ENCODE peak calls at places on chromosome 14, in four cellular contexts. H, F, N and C are unnamed samples.

GRCh38 chr14:95597784-95598204 is 62.9 kb downstream of the GLRX5 start:
- DNase-seq in F (no peak), H (peak; percentile 19), N (no peak), C (peak; percentile 72)

GRCh38 chr14:37583358-37584210 is 11.5 kb downstream of the FOXA1 start:
- DNase-seq in F (no peak), N (no peak), H (no peak), C (no peak)

GRCh38 chr14:102215071-102215470 is 75.4 kb downstream of the WDR20 start:
- DNase-seq in F (no peak), H (peak; percentile 65), N (peak; percentile 78), C (peak; percentile 85)

GRCh38 chr14:65238456-65238855 is 136.1 kb upstream of the MAX start:
- DNase-seq in F (no peak), H (peak; percentile 94), N (peak; percentile 80), C (peak; percentile 95)

GRCh38 chr14:40476005-40476404 is 1043.8 kb upstream of the FBXO33 start:
- DNase-seq in H (no peak), F (no peak), N (no peak), C (no peak)

GRCh38 chr14:84087986-84088531 is 1441.9 kb upstream of the FLRT2 start:
- DNase-seq in H (no peak), F (no peak), N (peak; percentile 83), C (peak; percentile 30)

GRCh38 chr14:65170318-65170717 is 68.0 kb upstream of the MAX start:
- DNase-seq in N (no peak), F (no peak), H (no peak), C (no peak)

GRCh38 chr14:101400815-101401214 is 160.5 kb upstream of the DIO3 start:
- DNase-seq in H (peak; percentile 8), N (no peak), F (no peak), C (peak; percentile 25)

GRCh38 chr14:39015360-39015961 is 87.6 kb downstream of the SEC23A start:
- DNase-seq in F (no peak), H (peak; percentile 71), N (peak; percentile 58), C (peak; percentile 66)

GRCh38 chr14:31489680-31490079 is 1.8 kb upstream of the GPR33 start:
- DNase-seq in F (no peak), N (no peak), H (no peak), C (no peak)

GRCh38 chr14:54567634-54568561 is 970 bp downstream of the SAMD4A start:
- DNase-seq in F (peak; percentile 65), N (peak; percentile 55), H (peak; percentile 58), C (peak; percentile 44)

GRCh38 chr14:100294213-100294962 is 11.9 kb downstream of the SLC25A29 start:
- DNase-seq in F (peak; percentile 76), N (no peak), H (peak; percentile 34), C (peak; percentile 36)

GRCh38 chr14:31057701-31058364 is 31.7 kb upstream of the STRN3 start:
- DNase-seq in H (no peak), N (no peak), F (no peak), C (no peak)

GRCh38 chr14:67459336-67459735 is 29.2 kb downstream of the TMEM229B start:
- DNase-seq in F (no peak), N (no peak), H (no peak), C (no peak)

GRCh38 chr14:61841145-61841544 is 78.9 kb downstream of the SNAPC1 start:
- DNase-seq in F (no peak), N (peak; percentile 12), H (peak; percentile 40), C (peak; percentile 17)

GRCh38 chr14:102799684-102800562 is 22.7 kb downstream of the TRAF3 start:
- DNase-seq in H (peak; percentile 59), F (no peak), N (peak; percentile 88), C (peak; percentile 83)

GRCh38 chr14:101521978-101522377 is 39.3 kb upstream of the DIO3 start:
- DNase-seq in H (no peak), N (no peak), F (no peak), C (no peak)

GRCh38 chr14:41393512-41393911 is 213.2 kb upstream of the LRFN5 start:
- DNase-seq in H (no peak), F (no peak), N (no peak), C (no peak)

GRCh38 chr14:94392510-94392935 is 4.1 kb upstream of the SERPINA1 start:
- DNase-seq in F (no peak), H (peak; percentile 75), N (peak; percentile 17), C (peak; percentile 76)

GRCh38 chr14:64061706-64062105 is 208.9 kb downstream of the SYNE2 start:
- DNase-seq in H (no peak), N (no peak), F (no peak), C (no peak)

GRCh38 chr14:93207468-93208308 is 632 bp downstream of the UBR7 start:
- DNase-seq in N (peak; percentile 66), H (peak; percentile 61), F (no peak), C (peak; percentile 69)

GRCh38 chr14:20118795-20119194 is 8.3 kb downstream of the OR4K17 start:
- DNase-seq in H (peak; percentile 0), N (no peak), F (no peak), C (no peak)

GRCh38 chr14:100292776-100293461 is 13.3 kb downstream of the SLC25A29 start:
- DNase-seq in H (no peak), N (no peak), F (no peak), C (no peak)

GRCh38 chr14:91244501-91244901 is at the start of gene GPR68:
- DNase-seq in N (peak; percentile 74), H (peak; percentile 50), F (no peak), C (peak; percentile 66)

GRCh38 chr14:33847066-33847465 is 103.8 kb downstream of the EGLN3 start:
- DNase-seq in F (no peak), H (no peak), N (peak; percentile 17), C (no peak)

GRCh38 chr14:34911209-34912150 is 36.3 kb upstream of the BAZ1A start:
- DNase-seq in F (no peak), N (peak; percentile 43), H (peak; percentile 75), C (peak; percentile 45)

GRCh38 chr14:92560106-92560865 is 46.7 kb downstream of the RIN3 start:
- DNase-seq in F (no peak), N (no peak), H (no peak), C (no peak)

GRCh38 chr14:103871596-103872480 is 24.5 kb upstream of the PPP1R13B start:
- DNase-seq in H (no peak), F (peak; percentile 76), N (no peak), C (no peak)

GRCh38 chr14:81234268-81234667 is 13.5 kb upstream of the GTF2A1 start:
- DNase-seq in F (no peak), N (no peak), H (peak; percentile 25), C (no peak)

GRCh38 chr14:93941293-93941910 is 14.3 kb downstream of the FAM181A start:
- DNase-seq in F (no peak), H (peak; percentile 64), N (peak; percentile 85), C (peak; percentile 21)

GRCh38 chr14:52797653-52798052 is 6.2 kb upstream of the GNPNAT1 start:
- DNase-seq in N (no peak), F (no peak), H (no peak), C (no peak)

GRCh38 chr14:61176686-61177085 is 104.5 kb downstream of the TMEM30B start:
- DNase-seq in N (no peak), F (no peak), H (peak; percentile 15), C (no peak)

GRCh38 chr14:49766839-49767238 is 1.1 kb upstream of the KLHDC2 start:
- DNase-seq in H (no peak), F (no peak), N (no peak), C (no peak)

GRCh38 chr14:49768301-49769121 is 558 bp downstream of the KLHDC2 start:
- DNase-seq in N (peak; percentile 54), H (peak; percentile 73), F (peak; percentile 73), C (peak; percentile 82)

GRCh38 chr14:49769581-49770211 is 1.7 kb downstream of the KLHDC2 start:
- DNase-seq in H (no peak), N (no peak), F (no peak), C (no peak)

GRCh38 chr14:49769171-49769570 is 1.2 kb downstream of the KLHDC2 start:
- DNase-seq in N (peak; percentile 60), H (peak; percentile 70), F (no peak), C (peak; percentile 62)

GRCh38 chr14:49767473-49768300 is at the start of gene KLHDC2:
- DNase-seq in N (peak; percentile 93), F (peak; percentile 93), H (peak; percentile 88), C (peak; percentile 79)
- TF ChIP-seq CTCF in N (peak; percentile 8), F (peak; percentile 2), H (no peak), C (no peak)

DNA sequence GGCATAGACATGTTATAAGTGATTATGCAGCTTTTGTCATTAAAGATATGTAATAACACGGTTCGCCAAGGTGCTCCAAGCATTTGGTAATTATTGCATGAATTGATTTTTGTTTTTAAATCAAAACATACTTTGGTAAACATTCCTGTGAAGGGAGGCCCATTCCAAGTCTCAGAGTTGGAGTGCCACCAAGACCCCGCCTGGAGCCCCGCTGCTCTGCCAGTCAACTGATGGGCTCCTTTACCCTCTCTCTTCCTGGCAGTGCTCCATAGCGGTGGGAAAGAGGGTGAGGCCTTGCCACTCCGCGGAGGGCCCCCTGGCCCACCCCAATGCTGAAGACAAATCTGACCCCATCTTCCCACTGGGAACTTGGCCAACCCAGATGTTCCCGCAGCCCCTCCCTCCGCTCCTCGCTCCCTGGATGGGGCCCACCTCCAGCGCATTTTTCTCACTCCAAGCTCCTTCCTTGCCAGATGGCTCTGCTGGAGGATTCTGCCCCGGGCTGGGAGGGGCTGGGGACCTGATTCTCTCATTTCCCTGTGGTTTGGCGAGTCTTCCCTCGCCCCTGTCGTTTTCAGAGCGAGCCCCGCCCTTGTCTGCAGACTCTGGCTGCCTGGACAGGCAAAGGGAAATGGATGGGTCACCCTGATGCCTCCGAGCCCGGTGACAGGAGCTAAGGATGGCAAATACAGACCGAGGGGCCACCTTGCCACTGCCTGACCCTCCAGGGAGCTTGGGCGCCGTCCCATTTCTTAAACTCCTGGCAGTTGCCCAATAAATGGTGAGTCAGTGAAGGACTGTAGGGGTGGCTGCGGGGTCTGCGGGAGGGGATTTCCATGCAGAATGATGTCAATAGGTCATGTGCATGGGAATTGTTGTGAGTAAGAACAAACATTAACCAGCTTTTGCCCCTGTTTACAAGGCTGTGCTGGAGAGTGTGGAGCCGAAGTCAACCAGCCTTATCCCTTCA is 9.2 kb upstream of the PAPLN start:
- DNase-seq in H (peak; percentile 96), N (peak; percentile 92), F (no peak), C (peak; percentile 93)
- H3K4me3 ChIP-seq in H (peak overlapping the region; percentile 11), N (no peak overlapping the region), F (no peak overlapping the region), C (peak overlapping the region; percentile 27)

DNA sequence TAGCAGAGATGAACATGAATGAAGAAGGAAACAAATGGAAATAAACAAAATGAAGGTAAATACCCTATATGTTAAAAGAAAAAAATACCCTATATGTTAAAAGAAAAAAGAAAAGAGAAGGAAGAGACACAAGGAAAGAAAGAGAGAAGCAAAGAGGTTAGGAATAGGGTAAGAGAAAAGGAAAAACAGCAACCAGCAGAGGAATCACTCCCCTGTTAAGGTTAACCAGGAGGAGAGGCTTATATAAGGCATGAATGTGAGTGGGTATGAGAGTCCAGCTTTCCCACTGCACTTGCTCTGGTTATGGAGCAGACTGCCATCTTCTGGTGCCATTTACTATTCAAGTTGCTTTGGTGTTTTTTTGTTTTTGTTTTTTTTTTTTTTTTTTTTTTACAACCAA is 3.1 kb downstream of the PPP1R3E start:
- DNase-seq in F (no peak), H (peak; percentile 71), N (peak; percentile 53), C (peak; percentile 78)
- TF ChIP-seq CTCF in F (peak; percentile 34), H (no peak), N (peak; percentile 29), C (peak; percentile 46)

GRCh38 chr14:36174767-36175424 is 1.6 kb downstream of the PTCSC3 start:
- DNase-seq in F (no peak), H (no peak), N (no peak), C (no peak)
- H3K4me3 ChIP-seq in F (no peak overlapping the region), H (no peak overlapping the region), N (no peak overlapping the region), C (no peak overlapping the region)